ENCODE peak calls at places on chromosomes 2 and 18, in eight cellular contexts. N is LNCaP clone FGC; G is mucosa of gallbladder; Z is hepatic stellate cell; M is activated CD4-positive, alpha-beta T cell treated with anti-CD3 and anti-CD28 coated beads for 48 hours; O is T follicular helper cell; S is GM13976; R is fibroblast of the aortic adventitia. H is an unnamed sample.

GRCh38 chr2:237625777-237626176 is 1.6 kb upstream of the LRRFIP1 start:
- DNase-seq in N (no peak), G (no peak), Z (no peak), M (no peak), O (no peak), S (no peak), R (no peak), H (no peak)

GRCh38 chr2:197982565-197982964 is 178.2 kb downstream of the PLCL1 start:
- DNase-seq in N (no peak), G (no peak), Z (no peak), M (no peak), O (no peak), S (no peak), R (no peak), H (no peak)

GRCh38 chr2:98180456-98180855 is 93.5 kb downstream of the VWA3B start:
- DNase-seq in N (no peak), G (no peak), Z (no peak), M (no peak), O (no peak), S (no peak), R (no peak), H (no peak)

GRCh38 chr2:191209346-191209745 is 35.9 kb upstream of the MYO1B start:
- DNase-seq in N (no peak), G (no peak), Z (no peak), M (no peak), O (no peak), S (no peak), R (peak), H (no peak)

GRCh38 chr2:25347205-25347815 is 5.6 kb upstream of the DNMT3A start:
- DNase-seq in N (no peak), G (no peak), Z (no peak), M (peak), O (no peak), S (no peak), R (no peak), H (peak)

GRCh38 chr2:31812051-31812798 is 198.6 kb downstream of the MEMO1 start:
- DNase-seq in N (peak), G (peak), Z (peak), M (no peak), O (no peak), S (peak), R (peak), H (peak)

GRCh38 chr2:13923823-13924222 is 708.7 kb upstream of the LRATD1 start:
- DNase-seq in N (no peak), G (no peak), Z (no peak), M (no peak), O (no peak), S (no peak), R (no peak), H (no peak)

GRCh38 chr2:28173377-28173776 is 219.3 kb upstream of the FOSL2 start:
- DNase-seq in N (no peak), G (no peak), Z (no peak), M (no peak), O (no peak), S (no peak), R (no peak), H (no peak)

GRCh38 chr2:79593237-79593867 is 80.5 kb downstream of the CTNNA2 start:
- DNase-seq in N (no peak), G (no peak), Z (no peak), M (no peak), O (no peak), S (no peak), R (no peak), H (no peak)

GRCh38 chr2:136067465-136067864 is 50.5 kb downstream of the CXCR4 start:
- DNase-seq in N (no peak), G (no peak), Z (no peak), M (no peak), O (no peak), S (no peak), R (no peak), H (no peak)

GRCh38 chr2:26590439-26590838 is 50.7 kb downstream of the CIB4 start:
- DNase-seq in N (no peak), G (no peak), Z (no peak), M (no peak), O (no peak), S (no peak), R (no peak), H (no peak)

GRCh38 chr2:130391058-130391871 is 35.4 kb downstream of the PTPN18 start:
- DNase-seq in N (peak), G (peak), Z (peak), M (peak), O (peak), S (peak), R (peak), H (peak)

GRCh38 chr2:233288663-233289062 is 19.0 kb upstream of the SAG start:
- DNase-seq in N (no peak), G (no peak), Z (no peak), M (no peak), O (no peak), S (no peak), R (no peak), H (no peak)

GRCh38 chr2:119389615-119390306 is 23.0 kb downstream of the DBI start:
- DNase-seq in N (peak), G (peak), Z (no peak), M (no peak), O (no peak), S (no peak), R (peak), H (peak)

GRCh38 chr2:64192080-64192479 is 47.9 kb upstream of the PELI1 start:
- DNase-seq in N (no peak), G (no peak), Z (no peak), M (no peak), O (no peak), S (no peak), R (no peak), H (no peak)

GRCh38 chr18:10936211-10937053 is 212.9 kb downstream of the PIEZO2 start:
- DNase-seq in N (no peak), G (no peak), Z (no peak), M (no peak), O (no peak), S (no peak), R (peak), H (no peak)

GRCh38 chr2:45944075-45944474 is 292.6 kb downstream of the PRKCE start:
- DNase-seq in N (no peak), G (no peak), Z (peak), M (no peak), O (no peak), S (no peak), R (peak), H (peak)

GRCh38 chr18:68177807-68178702 is 536.9 kb downstream of the TMX3 start:
- DNase-seq in N (peak), G (peak), Z (peak), M (no peak), O (no peak), S (no peak), R (peak), H (peak)

GRCh38 chr2:100891911-100892642 is 72.1 kb downstream of the NPAS2 start:
- DNase-seq in N (no peak), G (no peak), Z (peak), M (no peak), O (no peak), S (no peak), R (peak), H (peak)

GRCh38 chr2:64052468-64053241 is 33.4 kb upstream of the VPS54 start:
- DNase-seq in N (no peak), G (no peak), Z (no peak), M (no peak), O (no peak), S (no peak), R (no peak), H (peak)

GRCh38 chr2:127107622-127107999 is 657 bp upstream of the BIN1 start:
- DNase-seq in N (no peak), G (no peak), Z (peak), M (no peak), O (no peak), S (no peak), R (peak), H (no peak)

GRCh38 chr2:237154050-237154638 is 68.5 kb downstream of the COPS8 start:
- DNase-seq in N (peak), G (no peak), Z (no peak), M (peak), O (peak), S (peak), R (peak), H (peak)

GRCh38 chr2:120736955-120737801 is 1.5 kb downstream of the GLI2 start:
- DNase-seq in N (no peak), G (no peak), Z (peak), M (peak), O (no peak), S (no peak), R (peak), H (peak)

GRCh38 chr2:32436150-32436549 is 79.3 kb downstream of the BIRC6 start:
- DNase-seq in N (no peak), G (no peak), Z (no peak), M (no peak), O (no peak), S (no peak), R (no peak), H (peak)

GRCh38 chr2:53633441-53633840 is 134.2 kb upstream of the CHAC2 start:
- DNase-seq in N (peak), G (no peak), Z (no peak), M (no peak), O (no peak), S (no peak), R (peak), H (peak)

GRCh38 chr2:235021752-235022151 is 69.9 kb downstream of the SH3BP4 start:
- DNase-seq in N (no peak), G (no peak), Z (peak), M (no peak), O (no peak), S (no peak), R (peak), H (peak)

GRCh38 chr2:207692206-207693065 is 19.0 kb upstream of the CCNYL1 start:
- DNase-seq in N (no peak), G (no peak), Z (peak), M (peak), O (peak), S (peak), R (no peak), H (no peak)

GRCh38 chr2:38187416-38188127 is 111.6 kb upstream of the CYP1B1 start:
- DNase-seq in N (peak), G (peak), Z (peak), M (no peak), O (no peak), S (no peak), R (peak), H (peak)

GRCh38 chr2:66440011-66440542 is 5.2 kb downstream of the MEIS1 start:
- DNase-seq in N (no peak), G (no peak), Z (peak), M (no peak), O (no peak), S (no peak), R (peak), H (no peak)

GRCh38 chr2:80482276-80482675 is 177.7 kb upstream of the LRRTM1 start:
- DNase-seq in N (no peak), G (no peak), Z (no peak), M (no peak), O (no peak), S (no peak), R (no peak), H (no peak)

GRCh38 chr2:36698978-36699377 is 2.5 kb downstream of the VIT start:
- DNase-seq in N (no peak), G (no peak), Z (no peak), M (no peak), O (no peak), S (no peak), R (peak), H (no peak)

GRCh38 chr2:86697539-86697938 is 22.6 kb upstream of the RMND5A start:
- DNase-seq in N (no peak), G (no peak), Z (no peak), M (no peak), O (no peak), S (no peak), R (no peak), H (no peak)

H was measured in HT1080.